ENCODE peak calls at places on chromosome 11, in five cellular contexts. One of them, this sample, is unnamed.
A peak's percentile ranks its signal among the peaks of the same experiment; 100 is the strongest.

GRCh38 chr11:66317322-66317765 is 500 bp upstream of the CD248 start:
- DNase-seq in mammary epithelial cell: no peak
- DNase-seq in left lung: no peak
- DNase-seq in endothelial cell: no peak
- DNase-seq in GOT3: no peak
- DNase-seq in this sample: no peak

GRCh38 chr11:112961146-112961668 is at the start of gene NCAM1:
- DNase-seq in GOT3: peak; percentile 33
- DNase-seq in endothelial cell: peak; percentile 94
- DNase-seq in mammary epithelial cell: peak; percentile 61
- DNase-seq in left lung: peak; percentile 39
- DNase-seq in this sample: no peak

GRCh38 chr11:48025983-48026340 is 45.6 kb downstream of the PTPRJ start:
- DNase-seq in mammary epithelial cell: no peak
- DNase-seq in left lung: no peak
- DNase-seq in GOT3: no peak
- DNase-seq in endothelial cell: no peak
- DNase-seq in this sample: no peak

GRCh38 chr11:73510877-73511276 is 87.0 kb downstream of the FAM168A start:
- DNase-seq in endothelial cell: no peak
- DNase-seq in left lung: no peak
- DNase-seq in GOT3: no peak
- DNase-seq in mammary epithelial cell: no peak
- DNase-seq in this sample: no peak

GRCh38 chr11:69666261-69666660 is 8.9 kb downstream of the LTO1 start:
- DNase-seq in left lung: no peak
- DNase-seq in endothelial cell: no peak
- DNase-seq in GOT3: no peak
- DNase-seq in mammary epithelial cell: no peak
- DNase-seq in this sample: no peak

GRCh38 chr11:646214-646613 is 9.1 kb downstream of the DRD4 start:
- DNase-seq in GOT3: no peak
- DNase-seq in mammary epithelial cell: no peak
- DNase-seq in endothelial cell: no peak
- DNase-seq in left lung: no peak
- DNase-seq in this sample: no peak

GRCh38 chr11:76086713-76087635 is 119.3 kb downstream of the WNT11 start:
- DNase-seq in mammary epithelial cell: no peak
- DNase-seq in endothelial cell: no peak
- DNase-seq in left lung: no peak
- DNase-seq in GOT3: no peak
- DNase-seq in this sample: no peak

GRCh38 chr11:96324912-96325311 is 18.1 kb downstream of the MAML2 start:
- DNase-seq in GOT3: no peak
- DNase-seq in mammary epithelial cell: peak; percentile 55
- DNase-seq in left lung: no peak
- DNase-seq in endothelial cell: no peak
- DNase-seq in this sample: no peak

GRCh38 chr11:128379587-128380279 is 207.6 kb downstream of the ETS1 start:
- DNase-seq in endothelial cell: no peak
- DNase-seq in left lung: no peak
- DNase-seq in GOT3: no peak
- DNase-seq in mammary epithelial cell: peak; percentile 68
- DNase-seq in this sample: no peak

GRCh38 chr11:91947215-91947614 is 277.4 kb upstream of the FAT3 start:
- DNase-seq in GOT3: no peak
- DNase-seq in endothelial cell: no peak
- DNase-seq in mammary epithelial cell: peak; percentile 67
- DNase-seq in left lung: no peak
- DNase-seq in this sample: no peak

GRCh38 chr11:76769645-76770586 is 13.2 kb upstream of the TSKU start:
- DNase-seq in mammary epithelial cell: peak; percentile 52
- DNase-seq in GOT3: no peak
- DNase-seq in endothelial cell: no peak
- DNase-seq in left lung: no peak
- DNase-seq in this sample: no peak

GRCh38 chr11:20049231-20049630 is 111.0 kb downstream of the DBX1 start:
- DNase-seq in left lung: no peak
- DNase-seq in mammary epithelial cell: no peak
- DNase-seq in GOT3: no peak
- DNase-seq in endothelial cell: no peak
- DNase-seq in this sample: no peak

GRCh38 chr11:75743711-75744563 is 24.6 kb upstream of the DGAT2 start:
- DNase-seq in left lung: no peak
- DNase-seq in endothelial cell: no peak
- DNase-seq in mammary epithelial cell: no peak
- DNase-seq in GOT3: no peak
- DNase-seq in this sample: no peak

GRCh38 chr11:60504219-60504618 is 11.0 kb upstream of the MS4A13 start:
- DNase-seq in left lung: no peak
- DNase-seq in mammary epithelial cell: no peak
- DNase-seq in GOT3: no peak
- DNase-seq in endothelial cell: no peak
- DNase-seq in this sample: no peak